ENCODE peak calls at places on chromosome 20, in four cellular contexts. One of them, this sample, is unnamed.

GRCh38 chr20:50546729-50547314 is 36.6 kb downstream of the PTPN1 start:
- DNase-seq in stimulated activated CD4-positive, alpha-beta T cell treated with anti-CD3 and anti-CD28 coated beads, Interleukin-4, amount 100 ng/mL, for 24 hours: peak
- DNase-seq in HFF-Myc: no peak
- DNase-seq in ascending aorta: no peak
- DNase-seq in this sample: no peak

GRCh38 chr20:2873747-2874041 is 413 bp downstream of the PTPRA start:
- DNase-seq in stimulated activated CD4-positive, alpha-beta T cell treated with anti-CD3 and anti-CD28 coated beads, Interleukin-4, amount 100 ng/mL, for 24 hours: peak
- DNase-seq in HFF-Myc: no peak
- DNase-seq in ascending aorta: no peak
- DNase-seq in this sample: no peak

GRCh38 chr20:4227085-4227821 is 211.9 kb upstream of the RNF24 start:
- DNase-seq in stimulated activated CD4-positive, alpha-beta T cell treated with anti-CD3 and anti-CD28 coated beads, Interleukin-4, amount 100 ng/mL, for 24 hours: no peak
- DNase-seq in HFF-Myc: no peak
- DNase-seq in ascending aorta: no peak
- DNase-seq in this sample: no peak

GRCh38 chr20:53962388-53962787 is 108.0 kb downstream of the BCAS1 start:
- DNase-seq in stimulated activated CD4-positive, alpha-beta T cell treated with anti-CD3 and anti-CD28 coated beads, Interleukin-4, amount 100 ng/mL, for 24 hours: no peak
- DNase-seq in HFF-Myc: no peak
- DNase-seq in ascending aorta: no peak
- DNase-seq in this sample: no peak

GRCh38 chr20:36575066-36575743 is 1.8 kb downstream of the TGIF2 start:
- DNase-seq in stimulated activated CD4-positive, alpha-beta T cell treated with anti-CD3 and anti-CD28 coated beads, Interleukin-4, amount 100 ng/mL, for 24 hours: peak
- DNase-seq in HFF-Myc: no peak
- DNase-seq in ascending aorta: no peak
- DNase-seq in this sample: no peak

GRCh38 chr20:3085571-3086072 is 1.1 kb upstream of the AVP start:
- DNase-seq in stimulated activated CD4-positive, alpha-beta T cell treated with anti-CD3 and anti-CD28 coated beads, Interleukin-4, amount 100 ng/mL, for 24 hours: no peak
- DNase-seq in HFF-Myc: no peak
- DNase-seq in ascending aorta: no peak
- DNase-seq in this sample: no peak

GRCh38 chr20:4162766-4163165 is 147.4 kb upstream of the RNF24 start:
- DNase-seq in stimulated activated CD4-positive, alpha-beta T cell treated with anti-CD3 and anti-CD28 coated beads, Interleukin-4, amount 100 ng/mL, for 24 hours: no peak
- DNase-seq in HFF-Myc: no peak
- DNase-seq in ascending aorta: no peak
- DNase-seq in this sample: no peak

GRCh38 chr20:36128463-36129176 is 25.9 kb upstream of the EPB41L1 start:
- DNase-seq in stimulated activated CD4-positive, alpha-beta T cell treated with anti-CD3 and anti-CD28 coated beads, Interleukin-4, amount 100 ng/mL, for 24 hours: no peak
- DNase-seq in HFF-Myc: peak
- DNase-seq in ascending aorta: no peak
- DNase-seq in this sample: peak

GRCh38 chr20:37195018-37195417 is 15.7 kb upstream of the MROH8 start:
- DNase-seq in stimulated activated CD4-positive, alpha-beta T cell treated with anti-CD3 and anti-CD28 coated beads, Interleukin-4, amount 100 ng/mL, for 24 hours: no peak
- DNase-seq in HFF-Myc: no peak
- DNase-seq in ascending aorta: no peak
- DNase-seq in this sample: no peak

GRCh38 chr20:60060006-60060557 is 101.9 kb downstream of the CDH26 start:
- DNase-seq in stimulated activated CD4-positive, alpha-beta T cell treated with anti-CD3 and anti-CD28 coated beads, Interleukin-4, amount 100 ng/mL, for 24 hours: no peak
- DNase-seq in HFF-Myc: no peak
- DNase-seq in ascending aorta: no peak
- DNase-seq in this sample: no peak